ENCODE peak calls at places on chromosomes 5 and 9, in six cellular contexts. T is GM12892, Z is transverse colon, N is esophagus squamous epithelium, V is thyroid gland, D is stomach. B is an unnamed sample.

GRCh38 chr9:98801562-98801961 is 5.2 kb upstream of the ANKS6 start:
- DNase-seq in T (no peak), Z (no peak), N (no peak), V (no peak), D (no peak), B (no peak)

GRCh38 chr5:15763754-15764153 is 263.8 kb downstream of the FBXL7 start:
- DNase-seq in T (no peak), Z (no peak), N (no peak), V (no peak), D (no peak), B (no peak)

GRCh38 chr9:89884356-89885083 is 279.7 kb downstream of the GADD45G start:
- DNase-seq in T (no peak), Z (no peak), N (no peak), V (no peak), D (peak; percentile 13), B (no peak)

GRCh38 chr9:106718996-106719395 is 144.0 kb upstream of the ZNF462 start:
- DNase-seq in T (no peak), Z (no peak), N (no peak), V (no peak), D (no peak), B (no peak)

GRCh38 chr9:136050266-136050705 is 44.8 kb downstream of the NACC2 start:
- DNase-seq in T (no peak), Z (no peak), N (no peak), V (no peak), D (no peak), B (no peak)

GRCh38 chr5:173878224-173878967 is 9.8 kb upstream of the CPEB4 start:
- DNase-seq in T (no peak), Z (no peak), N (no peak), V (peak; percentile 86), D (peak; percentile 82), B (no peak)

GRCh38 chr5:142551242-142552067 is 134.4 kb downstream of the FGF1 start:
- DNase-seq in T (no peak), Z (no peak), N (no peak), V (no peak), D (no peak), B (no peak)

GRCh38 chr9:72753261-72753893 is 199.5 kb downstream of the ALDH1A1 start:
- DNase-seq in T (no peak), Z (no peak), N (no peak), V (no peak), D (no peak), B (peak; percentile 56)

GRCh38 chr5:150447188-150447587 is 2.4 kb downstream of the RPS14 start:
- DNase-seq in T (no peak), Z (no peak), N (no peak), V (no peak), D (no peak), B (no peak)

GRCh38 chr5:150446103-150446502 is 3.4 kb downstream of the RPS14 start:
- DNase-seq in T (no peak), Z (no peak), N (no peak), V (no peak), D (no peak), B (no peak)

GRCh38 chr5:150444770-150445169 is 4.8 kb downstream of the RPS14 start:
- DNase-seq in T (no peak), Z (no peak), N (no peak), V (no peak), D (no peak), B (no peak)

GRCh38 chr5:150448353-150448752 is 1.2 kb downstream of the RPS14 start:
- DNase-seq in T (no peak), Z (no peak), N (no peak), V (no peak), D (no peak), B (no peak)

DNA sequence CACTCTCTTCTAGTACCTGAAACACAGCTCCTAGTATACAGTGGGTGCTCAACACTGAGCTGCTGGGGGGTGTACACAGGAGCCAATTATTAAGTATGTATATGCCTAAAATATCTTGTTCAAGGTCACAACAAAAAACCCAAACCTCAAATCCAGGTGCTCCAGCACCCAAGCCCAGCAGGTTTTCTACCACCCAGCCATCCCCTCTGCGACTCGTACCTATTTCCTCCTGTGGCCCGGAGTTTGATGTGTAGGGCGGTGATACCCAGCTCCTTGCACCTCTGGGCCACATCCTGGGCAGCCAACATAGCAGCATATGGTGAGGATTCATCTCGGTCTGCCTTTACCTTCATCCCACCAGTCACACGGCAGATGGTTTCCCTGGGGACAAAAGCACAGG is 3.0 kb downstream of the RPS14 start:
- DNase-seq in T (no peak), Z (no peak), N (no peak), V (no peak), D (no peak), B (no peak)
- TF ChIP-seq POLR2A in T (no peak), Z (no peak), N (no peak), V (no peak), D (no peak), B (no peak)

GRCh38 chr5:102755691-102756371 is 726 bp downstream of the PAM start:
- DNase-seq in T (peak; percentile 40), Z (peak; percentile 74), N (no peak), V (peak; percentile 71), D (peak; percentile 68), B (peak; percentile 62)
- TF ChIP-seq POLR2A in T (no peak), Z (peak; percentile 30), N (no peak), V (peak; percentile 61), D (no peak), B (no peak)

GRCh38 chr5:179777909-179778308 is 15.9 kb upstream of the LTC4S start:
- DNase-seq in T (no peak), Z (no peak), N (no peak), V (no peak), D (no peak), B (no peak)

GRCh38 chr5:179777456-179777855 is 16.3 kb upstream of the LTC4S start:
- DNase-seq in T (no peak), Z (no peak), N (no peak), V (no peak), D (no peak), B (no peak)

GRCh38 chr5:179778591-179778990 is 15.2 kb upstream of the LTC4S start:
- DNase-seq in T (no peak), Z (no peak), N (no peak), V (no peak), D (no peak), B (no peak)

GRCh38 chr5:179774442-179774841 is 19.3 kb upstream of the LTC4S start:
- DNase-seq in T (no peak), Z (no peak), N (no peak), V (no peak), D (no peak), B (no peak)

DNA sequence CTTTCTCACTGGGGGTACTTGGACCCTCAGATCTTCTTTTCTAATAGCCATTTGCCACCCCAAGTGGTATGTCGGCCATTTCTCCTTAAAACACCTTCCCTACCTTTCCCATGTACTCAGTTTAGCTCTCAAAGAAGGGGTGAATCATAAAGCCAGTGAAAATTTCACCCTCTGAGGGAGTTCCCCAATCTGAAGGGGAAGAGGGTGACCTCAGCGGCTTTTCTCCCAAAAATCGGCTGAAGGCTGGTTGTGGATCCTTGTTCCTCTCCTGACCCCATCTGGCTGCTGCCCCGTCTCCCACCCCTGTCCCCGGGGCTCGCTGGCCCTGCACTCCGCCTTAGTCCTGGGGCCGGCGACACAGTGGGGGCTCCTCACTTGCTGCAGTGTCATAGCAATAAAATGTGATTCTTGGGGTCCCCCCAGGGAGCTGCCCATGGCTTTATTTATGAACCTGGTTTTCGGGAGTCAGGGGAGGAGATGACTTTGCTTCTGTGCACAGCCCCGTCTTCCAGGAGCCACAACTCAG is 17.3 kb upstream of the LTC4S start:
- DNase-seq in T (no peak), Z (no peak), N (no peak), V (no peak), D (no peak), B (no peak)
- TF ChIP-seq POLR2A in T (no peak), Z (no peak), N (no peak), V (no peak), D (no peak), B (no peak)

DNA sequence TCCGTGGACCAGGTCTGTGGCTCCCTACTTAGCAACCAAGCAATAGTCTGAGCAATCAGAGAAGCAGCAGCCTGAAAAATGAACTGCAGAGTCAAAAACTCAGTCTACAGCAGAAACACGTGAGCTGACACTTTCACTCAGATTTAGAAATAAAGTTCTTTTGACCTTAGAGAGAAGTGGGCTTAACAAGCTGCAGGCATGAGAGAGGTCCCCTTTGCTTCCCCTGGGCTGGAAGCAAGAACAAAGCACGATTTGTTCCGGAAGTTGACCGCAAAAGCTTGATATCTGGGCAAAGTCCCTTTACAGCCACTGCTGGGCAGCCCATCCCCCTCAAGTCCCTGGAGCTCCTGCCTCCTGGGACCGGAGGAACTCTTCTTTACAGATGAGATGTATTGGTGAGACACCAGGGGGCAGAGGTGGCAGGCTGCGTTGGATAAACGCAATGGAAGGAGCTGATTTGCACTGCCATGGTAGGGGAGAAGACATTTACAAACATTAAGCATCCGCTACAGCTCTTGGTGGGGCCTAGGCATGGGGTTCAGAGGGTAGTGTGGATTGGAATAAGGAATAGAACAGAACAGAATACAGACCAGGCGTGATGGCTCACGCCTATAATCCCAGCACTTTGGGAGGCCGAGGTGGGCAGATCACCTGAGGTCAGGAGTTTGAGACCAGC is 5.8 kb upstream of the SOWAHA start:
- DNase-seq in T (no peak), Z (peak; percentile 92), N (no peak), V (no peak), D (peak; percentile 77), B (peak; percentile 61)
- TF ChIP-seq POLR2A in T (no peak), Z (peak; percentile 51), N (no peak), V (no peak), D (no peak), B (no peak)

DNA sequence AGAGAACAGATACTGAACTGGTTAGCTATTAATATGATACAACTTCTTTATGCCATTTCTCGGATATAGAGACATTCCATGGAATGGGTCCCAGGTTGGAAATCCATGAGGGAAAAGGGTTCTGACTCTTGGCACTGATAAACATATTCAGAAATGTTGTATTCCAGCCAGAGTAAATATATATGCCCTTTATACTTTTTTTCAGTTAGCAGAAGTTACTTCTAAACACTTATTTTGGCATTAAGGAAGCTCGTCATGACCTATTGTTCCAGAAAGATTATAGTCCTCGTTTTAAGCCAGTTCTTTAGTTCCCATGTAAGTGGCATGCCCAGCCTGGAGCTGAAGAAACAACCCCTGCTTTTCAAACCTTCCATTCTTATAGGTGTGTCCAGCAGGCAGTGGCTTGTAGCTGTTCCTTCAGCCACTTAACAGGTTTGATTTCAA is 181.6 kb downstream of the CD180 start:
- DNase-seq in T (no peak), Z (no peak), N (no peak), V (peak; percentile 28), D (peak; percentile 56), B (no peak)
- TF ChIP-seq POLR2A in T (no peak), Z (no peak), N (peak; percentile 46), V (peak; percentile 10), D (no peak), B (no peak)

B was measured in A549.